ENCODE peak calls at places on chromosome 7, in six cellular contexts. One of them, this sample, is unnamed.

GRCh38 chr7:27661776-27662489 is 750 bp downstream of the HIBADH start:
- DNase-seq in neural crest cell: peak; percentile 9
- DNase-seq in AG09309: no peak
- DNase-seq in NCI-H446 treated with DMSO at 0.1 percent for 48 hours: no peak
- DNase-seq in esophagus squamous epithelium: no peak
- DNase-seq in GM23338: peak; percentile 61
- DNase-seq in this sample: no peak

GRCh38 chr7:22176791-22177412 is 180.1 kb downstream of the RAPGEF5 start:
- DNase-seq in AG09309: no peak
- DNase-seq in esophagus squamous epithelium: no peak
- DNase-seq in neural crest cell: no peak
- DNase-seq in NCI-H446 treated with DMSO at 0.1 percent for 48 hours: no peak
- DNase-seq in GM23338: no peak
- DNase-seq in this sample: no peak

GRCh38 chr7:35648367-35648766 is 46.6 kb downstream of the HERPUD2 start:
- DNase-seq in neural crest cell: no peak
- DNase-seq in AG09309: no peak
- DNase-seq in esophagus squamous epithelium: no peak
- DNase-seq in GM23338: no peak
- DNase-seq in NCI-H446 treated with DMSO at 0.1 percent for 48 hours: no peak
- DNase-seq in this sample: no peak

GRCh38 chr7:150381785-150382122 is 2.6 kb downstream of the ZNF775 start:
- DNase-seq in GM23338: no peak
- DNase-seq in NCI-H446 treated with DMSO at 0.1 percent for 48 hours: no peak
- DNase-seq in esophagus squamous epithelium: no peak
- DNase-seq in neural crest cell: no peak
- DNase-seq in AG09309: no peak
- DNase-seq in this sample: no peak

GRCh38 chr7:129456421-129456820 is 22.2 kb downstream of the STRIP2 start:
- DNase-seq in NCI-H446 treated with DMSO at 0.1 percent for 48 hours: no peak
- DNase-seq in neural crest cell: no peak
- DNase-seq in GM23338: no peak
- DNase-seq in AG09309: no peak
- DNase-seq in esophagus squamous epithelium: no peak
- DNase-seq in this sample: no peak

GRCh38 chr7:32761451-32762320 is 129.9 kb downstream of the KBTBD2 start:
- DNase-seq in esophagus squamous epithelium: no peak
- DNase-seq in GM23338: peak; percentile 73
- DNase-seq in neural crest cell: no peak
- DNase-seq in NCI-H446 treated with DMSO at 0.1 percent for 48 hours: no peak
- DNase-seq in AG09309: no peak
- DNase-seq in this sample: peak; percentile 47

GRCh38 chr7:135117096-135117495 is 30.8 kb upstream of the TMEM140 start:
- DNase-seq in neural crest cell: no peak
- DNase-seq in NCI-H446 treated with DMSO at 0.1 percent for 48 hours: no peak
- DNase-seq in GM23338: no peak
- DNase-seq in AG09309: no peak
- DNase-seq in esophagus squamous epithelium: no peak
- DNase-seq in this sample: no peak

GRCh38 chr7:11486271-11486670 is 345.7 kb downstream of the THSD7A start:
- DNase-seq in AG09309: no peak
- DNase-seq in NCI-H446 treated with DMSO at 0.1 percent for 48 hours: peak; percentile 24
- DNase-seq in esophagus squamous epithelium: no peak
- DNase-seq in GM23338: no peak
- DNase-seq in neural crest cell: no peak
- DNase-seq in this sample: no peak

GRCh38 chr7:43077732-43078391 is 34.6 kb upstream of the HECW1 start:
- DNase-seq in neural crest cell: no peak
- DNase-seq in NCI-H446 treated with DMSO at 0.1 percent for 48 hours: no peak
- DNase-seq in GM23338: peak; percentile 86
- DNase-seq in AG09309: no peak
- DNase-seq in esophagus squamous epithelium: no peak
- DNase-seq in this sample: peak; percentile 87

GRCh38 chr7:116610210-116610609 is 61.8 kb upstream of the MET start:
- DNase-seq in esophagus squamous epithelium: no peak
- DNase-seq in neural crest cell: no peak
- DNase-seq in NCI-H446 treated with DMSO at 0.1 percent for 48 hours: no peak
- DNase-seq in AG09309: peak; percentile 72
- DNase-seq in GM23338: no peak
- DNase-seq in this sample: no peak

GRCh38 chr7:131244259-131244852 is 83.3 kb upstream of the MKLN1 start:
- DNase-seq in esophagus squamous epithelium: no peak
- DNase-seq in AG09309: peak; percentile 59
- DNase-seq in GM23338: peak; percentile 9
- DNase-seq in NCI-H446 treated with DMSO at 0.1 percent for 48 hours: no peak
- DNase-seq in neural crest cell: no peak
- DNase-seq in this sample: peak; percentile 93

GRCh38 chr7:101941481-101942383 is 124.3 kb downstream of the CUX1 start:
- DNase-seq in NCI-H446 treated with DMSO at 0.1 percent for 48 hours: no peak
- DNase-seq in esophagus squamous epithelium: no peak
- DNase-seq in neural crest cell: no peak
- DNase-seq in AG09309: no peak
- DNase-seq in GM23338: no peak
- DNase-seq in this sample: no peak

GRCh38 chr7:151876112-151876898 is 610 bp downstream of the PRKAG2 start:
- DNase-seq in AG09309: no peak
- DNase-seq in GM23338: peak; percentile 74
- DNase-seq in esophagus squamous epithelium: no peak
- DNase-seq in neural crest cell: peak; percentile 58
- DNase-seq in NCI-H446 treated with DMSO at 0.1 percent for 48 hours: peak; percentile 46
- DNase-seq in this sample: peak; percentile 67

GRCh38 chr7:151777913-151778670 is 98.8 kb downstream of the PRKAG2 start:
- DNase-seq in NCI-H446 treated with DMSO at 0.1 percent for 48 hours: no peak
- DNase-seq in GM23338: no peak
- DNase-seq in AG09309: no peak
- DNase-seq in esophagus squamous epithelium: no peak
- DNase-seq in neural crest cell: no peak
- DNase-seq in this sample: no peak

GRCh38 chr7:127824682-127825081 is 172.7 kb downstream of the SND1 start:
- DNase-seq in AG09309: no peak
- DNase-seq in GM23338: no peak
- DNase-seq in NCI-H446 treated with DMSO at 0.1 percent for 48 hours: no peak
- DNase-seq in neural crest cell: no peak
- DNase-seq in esophagus squamous epithelium: no peak
- DNase-seq in this sample: no peak

GRCh38 chr7:139741813-139742344 is 35.9 kb downstream of the HIPK2 start:
- DNase-seq in esophagus squamous epithelium: no peak
- DNase-seq in AG09309: no peak
- DNase-seq in neural crest cell: no peak
- DNase-seq in NCI-H446 treated with DMSO at 0.1 percent for 48 hours: no peak
- DNase-seq in GM23338: no peak
- DNase-seq in this sample: no peak

GRCh38 chr7:131513245-131514061 is 43.0 kb downstream of the PODXL start:
- DNase-seq in NCI-H446 treated with DMSO at 0.1 percent for 48 hours: peak; percentile 25
- DNase-seq in esophagus squamous epithelium: no peak
- DNase-seq in neural crest cell: peak; percentile 89
- DNase-seq in GM23338: peak; percentile 93
- DNase-seq in AG09309: peak; percentile 37
- DNase-seq in this sample: peak; percentile 95

GRCh38 chr7:26156454-26157365 is 4.7 kb downstream of the NFE2L3 start:
- DNase-seq in neural crest cell: no peak
- DNase-seq in GM23338: no peak
- DNase-seq in AG09309: peak; percentile 40
- DNase-seq in esophagus squamous epithelium: no peak
- DNase-seq in NCI-H446 treated with DMSO at 0.1 percent for 48 hours: no peak
- DNase-seq in this sample: peak; percentile 53

GRCh38 chr7:117124585-117125220 is 171.4 kb downstream of the ST7 start:
- DNase-seq in GM23338: no peak
- DNase-seq in AG09309: peak; percentile 82
- DNase-seq in esophagus squamous epithelium: peak; percentile 1
- DNase-seq in neural crest cell: no peak
- DNase-seq in NCI-H446 treated with DMSO at 0.1 percent for 48 hours: no peak
- DNase-seq in this sample: no peak

GRCh38 chr7:28020302-28020940 is 160.2 kb downstream of the JAZF1 start:
- DNase-seq in NCI-H446 treated with DMSO at 0.1 percent for 48 hours: peak; percentile 54
- DNase-seq in GM23338: peak; percentile 88
- DNase-seq in neural crest cell: peak; percentile 39
- DNase-seq in AG09309: peak; percentile 52
- DNase-seq in esophagus squamous epithelium: no peak
- DNase-seq in this sample: peak; percentile 89

GRCh38 chr7:10950494-10950893 is 23.2 kb upstream of the PHF14 start:
- DNase-seq in AG09309: no peak
- DNase-seq in neural crest cell: no peak
- DNase-seq in NCI-H446 treated with DMSO at 0.1 percent for 48 hours: no peak
- DNase-seq in GM23338: no peak
- DNase-seq in esophagus squamous epithelium: no peak
- DNase-seq in this sample: no peak

GRCh38 chr7:129091484-129092002 is 36.6 kb upstream of the TNPO3 start:
- DNase-seq in neural crest cell: peak; percentile 99
- DNase-seq in GM23338: peak; percentile 93
- DNase-seq in NCI-H446 treated with DMSO at 0.1 percent for 48 hours: peak; percentile 18
- DNase-seq in AG09309: no peak
- DNase-seq in esophagus squamous epithelium: peak; percentile 16
- DNase-seq in this sample: peak; percentile 89

GRCh38 chr7:18473119-18473518 is 22.4 kb upstream of the HDAC9 start:
- DNase-seq in neural crest cell: no peak
- DNase-seq in NCI-H446 treated with DMSO at 0.1 percent for 48 hours: no peak
- DNase-seq in AG09309: no peak
- DNase-seq in GM23338: no peak
- DNase-seq in esophagus squamous epithelium: no peak
- DNase-seq in this sample: no peak

GRCh38 chr7:139948167-139948566 is 114.6 kb downstream of the PARP12 start:
- DNase-seq in GM23338: no peak
- DNase-seq in esophagus squamous epithelium: no peak
- DNase-seq in NCI-H446 treated with DMSO at 0.1 percent for 48 hours: no peak
- DNase-seq in AG09309: no peak
- DNase-seq in neural crest cell: no peak
- DNase-seq in this sample: no peak

GRCh38 chr7:133197972-133198544 is 54.8 kb upstream of the EXOC4 start:
- DNase-seq in NCI-H446 treated with DMSO at 0.1 percent for 48 hours: no peak
- DNase-seq in GM23338: no peak
- DNase-seq in esophagus squamous epithelium: no peak
- DNase-seq in AG09309: no peak
- DNase-seq in neural crest cell: no peak
- DNase-seq in this sample: peak; percentile 52